ENCODE peak calls at places on chromosomes 13 and 19, in nine cellular contexts. One of them, this sample, is unnamed.

GRCh38 chr13:24271611-24272451 is 37.5 kb upstream of the C1QTNF9 start:
- DNase-seq in SK-N-SH: peak; percentile 77
- DNase-seq in IMR-90: peak; percentile 76
- DNase-seq in neural progenitor cell: peak; percentile 30
- DNase-seq in brain microvascular endothelial cell: peak; percentile 78
- DNase-seq in RWPE2: no peak
- DNase-seq in tibial nerve: peak; percentile 48
- DNase-seq in A673: peak; percentile 78
- DNase-seq in CD8-positive, alpha-beta memory T cell: peak; percentile 84
- DNase-seq in this sample: peak; percentile 68

GRCh38 chr19:11106477-11106876 is 17.2 kb downstream of the LDLR start:
- DNase-seq in SK-N-SH: peak; percentile 87
- DNase-seq in IMR-90: no peak
- DNase-seq in neural progenitor cell: no peak
- DNase-seq in brain microvascular endothelial cell: no peak
- DNase-seq in RWPE2: no peak
- DNase-seq in tibial nerve: no peak
- DNase-seq in A673: no peak
- DNase-seq in CD8-positive, alpha-beta memory T cell: no peak
- DNase-seq in this sample: no peak

GRCh38 chr13:90800082-90800746 is 547.3 kb upstream of the MIR17HG start:
- DNase-seq in SK-N-SH: peak; percentile 59
- DNase-seq in IMR-90: no peak
- DNase-seq in neural progenitor cell: no peak
- DNase-seq in brain microvascular endothelial cell: no peak
- DNase-seq in RWPE2: no peak
- DNase-seq in tibial nerve: peak; percentile 61
- DNase-seq in A673: peak; percentile 47
- DNase-seq in CD8-positive, alpha-beta memory T cell: no peak
- DNase-seq in this sample: peak; percentile 50

GRCh38 chr13:109274188-109274821 is 512.1 kb downstream of the IRS2 start:
- DNase-seq in SK-N-SH: no peak
- DNase-seq in IMR-90: peak; percentile 72
- DNase-seq in neural progenitor cell: peak; percentile 89
- DNase-seq in brain microvascular endothelial cell: peak; percentile 88
- DNase-seq in RWPE2: no peak
- DNase-seq in tibial nerve: no peak
- DNase-seq in A673: peak; percentile 43
- DNase-seq in CD8-positive, alpha-beta memory T cell: no peak
- DNase-seq in this sample: peak; percentile 21

GRCh38 chr13:49953560-49953959 is 17.4 kb upstream of the SPRYD7 start:
- DNase-seq in SK-N-SH: no peak
- DNase-seq in IMR-90: no peak
- DNase-seq in neural progenitor cell: no peak
- DNase-seq in brain microvascular endothelial cell: no peak
- DNase-seq in RWPE2: no peak
- DNase-seq in tibial nerve: no peak
- DNase-seq in A673: no peak
- DNase-seq in CD8-positive, alpha-beta memory T cell: no peak
- DNase-seq in this sample: no peak

GRCh38 chr13:98457053-98457452 is 119.9 kb downstream of the STK24 start:
- DNase-seq in SK-N-SH: no peak
- DNase-seq in IMR-90: no peak
- DNase-seq in neural progenitor cell: no peak
- DNase-seq in brain microvascular endothelial cell: no peak
- DNase-seq in RWPE2: peak; percentile 35
- DNase-seq in tibial nerve: no peak
- DNase-seq in A673: no peak
- DNase-seq in CD8-positive, alpha-beta memory T cell: no peak
- DNase-seq in this sample: no peak

GRCh38 chr19:3509566-3509989 is 3.5 kb downstream of the FZR1 start:
- DNase-seq in SK-N-SH: no peak
- DNase-seq in IMR-90: peak; percentile 80
- DNase-seq in neural progenitor cell: no peak
- DNase-seq in brain microvascular endothelial cell: peak; percentile 68
- DNase-seq in RWPE2: peak; percentile 62
- DNase-seq in tibial nerve: no peak
- DNase-seq in A673: no peak
- DNase-seq in CD8-positive, alpha-beta memory T cell: peak; percentile 39
- DNase-seq in this sample: no peak

GRCh38 chr19:35757231-35757748 is 461 bp upstream of the HSPB6 start:
- DNase-seq in SK-N-SH: peak; percentile 70
- DNase-seq in IMR-90: peak; percentile 96
- DNase-seq in neural progenitor cell: peak; percentile 66
- DNase-seq in brain microvascular endothelial cell: peak; percentile 93
- DNase-seq in RWPE2: peak; percentile 61
- DNase-seq in tibial nerve: peak; percentile 84
- DNase-seq in A673: peak; percentile 49
- DNase-seq in CD8-positive, alpha-beta memory T cell: no peak
- DNase-seq in this sample: peak; percentile 89

GRCh38 chr13:30819136-30819875 is 84.0 kb downstream of the ALOX5AP start:
- DNase-seq in SK-N-SH: no peak
- DNase-seq in IMR-90: no peak
- DNase-seq in neural progenitor cell: no peak
- DNase-seq in brain microvascular endothelial cell: no peak
- DNase-seq in RWPE2: no peak
- DNase-seq in tibial nerve: no peak
- DNase-seq in A673: no peak
- DNase-seq in CD8-positive, alpha-beta memory T cell: no peak
- DNase-seq in this sample: no peak

GRCh38 chr19:3692141-3693029 is 7.9 kb downstream of the PIP5K1C start:
- DNase-seq in SK-N-SH: peak; percentile 82
- DNase-seq in IMR-90: no peak
- DNase-seq in neural progenitor cell: no peak
- DNase-seq in brain microvascular endothelial cell: no peak
- DNase-seq in RWPE2: no peak
- DNase-seq in tibial nerve: no peak
- DNase-seq in A673: no peak
- DNase-seq in CD8-positive, alpha-beta memory T cell: peak; percentile 73
- DNase-seq in this sample: no peak

GRCh38 chr19:7476941-7477494 is 11.8 kb downstream of the PEX11G start:
- DNase-seq in SK-N-SH: peak; percentile 23
- DNase-seq in IMR-90: no peak
- DNase-seq in neural progenitor cell: no peak
- DNase-seq in brain microvascular endothelial cell: no peak
- DNase-seq in RWPE2: no peak
- DNase-seq in tibial nerve: no peak
- DNase-seq in A673: no peak
- DNase-seq in CD8-positive, alpha-beta memory T cell: no peak
- DNase-seq in this sample: no peak

GRCh38 chr19:8451885-8452284 is 7.1 kb downstream of the HNRNPM start:
- DNase-seq in SK-N-SH: no peak
- DNase-seq in IMR-90: peak; percentile 79
- DNase-seq in neural progenitor cell: peak; percentile 40
- DNase-seq in brain microvascular endothelial cell: peak; percentile 30
- DNase-seq in RWPE2: no peak
- DNase-seq in tibial nerve: no peak
- DNase-seq in A673: no peak
- DNase-seq in CD8-positive, alpha-beta memory T cell: no peak
- DNase-seq in this sample: no peak

GRCh38 chr13:101942535-101943157 is 459.2 kb downstream of the FGF14 start:
- DNase-seq in SK-N-SH: peak; percentile 53
- DNase-seq in IMR-90: no peak
- DNase-seq in neural progenitor cell: peak; percentile 49
- DNase-seq in brain microvascular endothelial cell: no peak
- DNase-seq in RWPE2: no peak
- DNase-seq in tibial nerve: no peak
- DNase-seq in A673: peak; percentile 60
- DNase-seq in CD8-positive, alpha-beta memory T cell: no peak
- DNase-seq in this sample: no peak

GRCh38 chr19:40733149-40733548 is 16.2 kb downstream of the ITPKC start:
- DNase-seq in SK-N-SH: no peak
- DNase-seq in IMR-90: no peak
- DNase-seq in neural progenitor cell: no peak
- DNase-seq in brain microvascular endothelial cell: no peak
- DNase-seq in RWPE2: no peak
- DNase-seq in tibial nerve: no peak
- DNase-seq in A673: no peak
- DNase-seq in CD8-positive, alpha-beta memory T cell: no peak
- DNase-seq in this sample: no peak
- H3K36me3 ChIP-seq in SK-N-SH: peaks cover 36% of the 10 kb centered on the region
- H3K36me3 ChIP-seq in IMR-90: peaks cover 67% of the 10 kb centered on the region
- H3K36me3 ChIP-seq in neural progenitor cell: no peaks in the 10 kb centered on the region
- H3K36me3 ChIP-seq in brain microvascular endothelial cell: peaks cover 62% of the 10 kb centered on the region
- H3K36me3 ChIP-seq in RWPE2: peaks cover 87% of the 10 kb centered on the region
- H3K36me3 ChIP-seq in tibial nerve: peaks cover 54% of the 10 kb centered on the region
- H3K36me3 ChIP-seq in A673: peaks cover 15% of the 10 kb centered on the region
- H3K36me3 ChIP-seq in CD8-positive, alpha-beta memory T cell: peaks cover 17% of the 10 kb centered on the region
- H3K36me3 ChIP-seq in this sample: peaks cover 22% of the 10 kb centered on the region

GRCh38 chr13:27446986-27447583 is 3.3 kb downstream of the MTIF3 start:
- DNase-seq in SK-N-SH: no peak
- DNase-seq in IMR-90: no peak
- DNase-seq in neural progenitor cell: no peak
- DNase-seq in brain microvascular endothelial cell: no peak
- DNase-seq in RWPE2: no peak
- DNase-seq in tibial nerve: no peak
- DNase-seq in A673: no peak
- DNase-seq in CD8-positive, alpha-beta memory T cell: no peak
- DNase-seq in this sample: no peak
- H3K4me3 ChIP-seq in SK-N-SH: no peak overlapping the region
- H3K4me3 ChIP-seq in IMR-90: no peak overlapping the region
- H3K4me3 ChIP-seq in neural progenitor cell: no peak overlapping the region
- H3K4me3 ChIP-seq in brain microvascular endothelial cell: no peak overlapping the region
- H3K4me3 ChIP-seq in RWPE2: no peak overlapping the region
- H3K4me3 ChIP-seq in tibial nerve: no peak overlapping the region
- H3K4me3 ChIP-seq in A673: no peak overlapping the region
- H3K4me3 ChIP-seq in CD8-positive, alpha-beta memory T cell: no peak overlapping the region
- H3K4me3 ChIP-seq in this sample: no peak overlapping the region

DNA sequence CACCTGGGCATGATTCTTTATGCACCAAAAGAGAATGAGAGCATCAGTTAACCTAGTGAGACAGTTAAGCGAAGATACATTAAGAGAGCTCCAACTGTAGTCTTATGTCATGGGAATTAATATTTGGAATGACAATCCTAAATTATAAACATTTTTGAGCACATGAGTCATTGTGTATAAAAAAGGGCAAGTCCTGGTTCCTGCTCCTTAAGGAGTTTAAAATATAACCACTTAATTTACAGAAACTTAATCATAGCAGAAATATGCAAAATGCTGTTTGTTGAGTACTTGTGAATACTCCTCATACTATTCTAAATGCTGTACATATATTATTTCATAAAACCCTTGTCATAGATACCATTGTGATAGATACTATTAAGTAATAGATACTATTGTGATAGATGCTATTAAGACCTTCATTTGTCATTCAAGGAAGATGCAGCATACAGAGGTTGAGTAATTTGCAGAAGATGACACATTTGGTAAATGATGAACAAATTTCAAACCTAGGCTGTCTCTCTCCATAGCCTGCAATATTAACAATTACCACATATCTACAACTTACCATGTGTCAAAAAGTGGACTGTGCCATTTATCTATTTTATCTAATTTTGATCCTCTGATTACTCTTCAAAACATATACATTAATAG is 301.0 kb downstream of the TBC1D4 start:
- DNase-seq in SK-N-SH: no peak
- DNase-seq in IMR-90: peak; percentile 50
- DNase-seq in neural progenitor cell: no peak
- DNase-seq in brain microvascular endothelial cell: no peak
- DNase-seq in RWPE2: no peak
- DNase-seq in tibial nerve: no peak
- DNase-seq in A673: no peak
- DNase-seq in CD8-positive, alpha-beta memory T cell: no peak
- DNase-seq in this sample: no peak
- H3K27ac ChIP-seq in SK-N-SH: no peak overlapping the region
- H3K27ac ChIP-seq in IMR-90: no peak overlapping the region
- H3K27ac ChIP-seq in neural progenitor cell: no peak overlapping the region
- H3K27ac ChIP-seq in brain microvascular endothelial cell: peak overlapping the region; percentile 64
- H3K27ac ChIP-seq in RWPE2: peak overlapping the region; percentile 60
- H3K27ac ChIP-seq in tibial nerve: no peak overlapping the region
- H3K27ac ChIP-seq in A673: no peak overlapping the region
- H3K27ac ChIP-seq in CD8-positive, alpha-beta memory T cell: no peak overlapping the region
- H3K27ac ChIP-seq in this sample: no peak overlapping the region

DNA sequence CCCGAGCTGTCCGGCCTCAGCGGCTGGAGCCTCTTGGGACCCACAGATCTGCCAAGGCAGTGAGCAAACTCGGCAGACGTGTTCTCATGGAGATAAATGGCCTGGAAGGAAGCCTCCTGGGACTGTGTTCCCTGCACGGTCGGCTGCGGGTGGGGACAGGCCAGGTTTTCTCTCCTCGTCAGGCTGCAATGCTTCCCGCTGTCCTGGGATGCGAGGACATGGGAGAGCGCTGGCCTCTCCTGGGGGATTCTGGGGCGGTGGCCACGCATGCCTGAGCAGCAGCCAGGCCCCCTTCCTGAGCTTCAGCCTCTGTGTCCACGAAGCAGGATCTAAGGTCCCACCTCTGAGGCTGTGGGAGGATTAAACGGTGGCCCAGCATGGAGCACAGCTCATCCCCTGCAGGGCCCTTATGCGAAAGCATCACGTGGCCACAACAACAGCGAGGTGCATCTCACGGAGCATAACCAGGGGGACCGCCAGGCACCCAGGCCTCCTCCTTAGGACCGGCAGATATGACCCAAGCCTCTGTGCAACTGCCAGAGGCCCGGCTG is 21.2 kb upstream of the C13orf46 start:
- DNase-seq in SK-N-SH: no peak
- DNase-seq in IMR-90: no peak
- DNase-seq in neural progenitor cell: no peak
- DNase-seq in brain microvascular endothelial cell: no peak
- DNase-seq in RWPE2: peak; percentile 45
- DNase-seq in tibial nerve: no peak
- DNase-seq in A673: no peak
- DNase-seq in CD8-positive, alpha-beta memory T cell: no peak
- DNase-seq in this sample: no peak
- H3K36me3 ChIP-seq in SK-N-SH: peaks cover 30% of the 10 kb centered on the region
- H3K36me3 ChIP-seq in IMR-90: peaks cover 65% of the 10 kb centered on the region
- H3K36me3 ChIP-seq in neural progenitor cell: no peaks in the 10 kb centered on the region
- H3K36me3 ChIP-seq in brain microvascular endothelial cell: peaks cover 47% of the 10 kb centered on the region
- H3K36me3 ChIP-seq in RWPE2: peaks cover 23% of the 10 kb centered on the region
- H3K36me3 ChIP-seq in tibial nerve: peaks cover 7% of the 10 kb centered on the region
- H3K36me3 ChIP-seq in A673: peaks cover 10% of the 10 kb centered on the region
- H3K36me3 ChIP-seq in CD8-positive, alpha-beta memory T cell: peaks cover 72% of the 10 kb centered on the region
- H3K36me3 ChIP-seq in this sample: peaks cover 5% of the 10 kb centered on the region

GRCh38 chr19:46366620-46367277 is 19.9 kb downstream of the PPP5C start:
- DNase-seq in SK-N-SH: no peak
- DNase-seq in IMR-90: no peak
- DNase-seq in neural progenitor cell: no peak
- DNase-seq in brain microvascular endothelial cell: no peak
- DNase-seq in RWPE2: no peak
- DNase-seq in tibial nerve: no peak
- DNase-seq in A673: no peak
- DNase-seq in CD8-positive, alpha-beta memory T cell: no peak
- DNase-seq in this sample: no peak
- H3K4me3 ChIP-seq in SK-N-SH: no peak overlapping the region
- H3K4me3 ChIP-seq in IMR-90: no peak overlapping the region
- H3K4me3 ChIP-seq in neural progenitor cell: no peak overlapping the region
- H3K4me3 ChIP-seq in brain microvascular endothelial cell: no peak overlapping the region
- H3K4me3 ChIP-seq in RWPE2: no peak overlapping the region
- H3K4me3 ChIP-seq in tibial nerve: no peak overlapping the region
- H3K4me3 ChIP-seq in A673: no peak overlapping the region
- H3K4me3 ChIP-seq in CD8-positive, alpha-beta memory T cell: no peak overlapping the region
- H3K4me3 ChIP-seq in this sample: no peak overlapping the region